ENCODE peak calls at places on chromosomes 11 and 22, in five cellular contexts. One of them, this sample, is unnamed.

GRCh38 chr11:95074806-95075563 is 8.3 kb downstream of the SRSF8 start:
- DNase-seq in LoVo: peak
- DNase-seq in NCI-H2081 treated with DMSO at 0.1 percent for 48 hours: no peak
- DNase-seq in AML-193: no peak
- DNase-seq in amygdala: no peak
- DNase-seq in this sample: no peak

GRCh38 chr11:9060700-9061111 is 30.7 kb downstream of the SCUBE2 start:
- DNase-seq in LoVo: no peak
- DNase-seq in NCI-H2081 treated with DMSO at 0.1 percent for 48 hours: no peak
- DNase-seq in AML-193: peak
- DNase-seq in amygdala: no peak
- DNase-seq in this sample: no peak

GRCh38 chr11:8826145-8826786 is 84.7 kb upstream of the AKIP1 start:
- DNase-seq in LoVo: no peak
- DNase-seq in NCI-H2081 treated with DMSO at 0.1 percent for 48 hours: no peak
- DNase-seq in AML-193: no peak
- DNase-seq in amygdala: no peak
- DNase-seq in this sample: no peak

GRCh38 chr22:42742940-42743339 is 22.3 kb upstream of the A4GALT start:
- DNase-seq in LoVo: no peak
- DNase-seq in NCI-H2081 treated with DMSO at 0.1 percent for 48 hours: no peak
- DNase-seq in AML-193: no peak
- DNase-seq in amygdala: no peak
- DNase-seq in this sample: no peak

GRCh38 chr11:63769044-63769718 is 606 bp upstream of the ZFTA start:
- DNase-seq in LoVo: peak
- DNase-seq in NCI-H2081 treated with DMSO at 0.1 percent for 48 hours: no peak
- DNase-seq in AML-193: no peak
- DNase-seq in amygdala: no peak
- DNase-seq in this sample: peak

GRCh38 chr11:94674005-94674491 is 94.1 kb upstream of the AMOTL1 start:
- DNase-seq in LoVo: no peak
- DNase-seq in NCI-H2081 treated with DMSO at 0.1 percent for 48 hours: no peak
- DNase-seq in AML-193: no peak
- DNase-seq in amygdala: no peak
- DNase-seq in this sample: no peak

GRCh38 chr11:61754534-61755482 is 2.4 kb downstream of the MYRF start:
- DNase-seq in LoVo: no peak
- DNase-seq in NCI-H2081 treated with DMSO at 0.1 percent for 48 hours: no peak
- DNase-seq in AML-193: no peak
- DNase-seq in amygdala: no peak
- DNase-seq in this sample: no peak

GRCh38 chr11:73539506-73540084 is 58.3 kb downstream of the FAM168A start:
- DNase-seq in LoVo: no peak
- DNase-seq in NCI-H2081 treated with DMSO at 0.1 percent for 48 hours: no peak
- DNase-seq in AML-193: no peak
- DNase-seq in amygdala: no peak
- DNase-seq in this sample: no peak

GRCh38 chr22:38335077-38335476 is 17.8 kb upstream of the CSNK1E start:
- DNase-seq in LoVo: no peak
- DNase-seq in NCI-H2081 treated with DMSO at 0.1 percent for 48 hours: no peak
- DNase-seq in AML-193: no peak
- DNase-seq in amygdala: no peak
- DNase-seq in this sample: no peak

GRCh38 chr11:71064702-71065515 is 187.5 kb downstream of the SHANK2 start:
- DNase-seq in LoVo: no peak
- DNase-seq in NCI-H2081 treated with DMSO at 0.1 percent for 48 hours: no peak
- DNase-seq in AML-193: no peak
- DNase-seq in amygdala: no peak
- DNase-seq in this sample: no peak

GRCh38 chr11:101346591-101346990 is 217.0 kb upstream of the PGR start:
- DNase-seq in LoVo: no peak
- DNase-seq in NCI-H2081 treated with DMSO at 0.1 percent for 48 hours: no peak
- DNase-seq in AML-193: no peak
- DNase-seq in amygdala: no peak
- DNase-seq in this sample: no peak

GRCh38 chr11:123363556-123363955 is 66.5 kb upstream of the GRAMD1B start:
- DNase-seq in LoVo: no peak
- DNase-seq in NCI-H2081 treated with DMSO at 0.1 percent for 48 hours: no peak
- DNase-seq in AML-193: no peak
- DNase-seq in amygdala: no peak
- DNase-seq in this sample: no peak

GRCh38 chr11:126127898-126128297 is 65.2 kb upstream of the CDON start:
- DNase-seq in LoVo: no peak
- DNase-seq in NCI-H2081 treated with DMSO at 0.1 percent for 48 hours: no peak
- DNase-seq in AML-193: no peak
- DNase-seq in amygdala: no peak
- DNase-seq in this sample: no peak

GRCh38 chr11:113104390-113105251 is 143.4 kb downstream of the NCAM1 start:
- DNase-seq in LoVo: no peak
- DNase-seq in NCI-H2081 treated with DMSO at 0.1 percent for 48 hours: no peak
- DNase-seq in AML-193: no peak
- DNase-seq in amygdala: no peak
- DNase-seq in this sample: no peak

GRCh38 chr22:19553201-19553600 is 29.0 kb upstream of the CLDN5 start:
- DNase-seq in LoVo: no peak
- DNase-seq in NCI-H2081 treated with DMSO at 0.1 percent for 48 hours: no peak
- DNase-seq in AML-193: no peak
- DNase-seq in amygdala: no peak
- DNase-seq in this sample: no peak

GRCh38 chr22:38504731-38505594 is 1.1 kb downstream of the DDX17 start:
- DNase-seq in LoVo: no peak
- DNase-seq in NCI-H2081 treated with DMSO at 0.1 percent for 48 hours: no peak
- DNase-seq in AML-193: peak
- DNase-seq in amygdala: no peak
- DNase-seq in this sample: no peak

GRCh38 chr11:56917708-56918450 is 70.8 kb upstream of the OR5AK2 start:
- DNase-seq in LoVo: no peak
- DNase-seq in NCI-H2081 treated with DMSO at 0.1 percent for 48 hours: no peak
- DNase-seq in AML-193: no peak
- DNase-seq in amygdala: no peak
- DNase-seq in this sample: no peak

GRCh38 chr11:103851166-103851651 is 185.2 kb upstream of the DDI1 start:
- DNase-seq in LoVo: no peak
- DNase-seq in NCI-H2081 treated with DMSO at 0.1 percent for 48 hours: no peak
- DNase-seq in AML-193: no peak
- DNase-seq in amygdala: no peak
- DNase-seq in this sample: no peak

GRCh38 chr11:16805942-16806341 is 67.5 kb downstream of the C11orf58 start:
- DNase-seq in LoVo: no peak
- DNase-seq in NCI-H2081 treated with DMSO at 0.1 percent for 48 hours: no peak
- DNase-seq in AML-193: no peak
- DNase-seq in amygdala: no peak
- DNase-seq in this sample: no peak

GRCh38 chr11:12675951-12676711 is 1.9 kb downstream of the TEAD1 start:
- DNase-seq in LoVo: no peak
- DNase-seq in NCI-H2081 treated with DMSO at 0.1 percent for 48 hours: no peak
- DNase-seq in AML-193: no peak
- DNase-seq in amygdala: no peak
- DNase-seq in this sample: no peak

GRCh38 chr22:37599161-37599560 is 9.5 kb upstream of the GGA1 start:
- DNase-seq in LoVo: no peak
- DNase-seq in NCI-H2081 treated with DMSO at 0.1 percent for 48 hours: no peak
- DNase-seq in AML-193: no peak
- DNase-seq in amygdala: no peak
- DNase-seq in this sample: no peak

GRCh38 chr11:128927108-128927461 is 15.6 kb downstream of the TP53AIP1 start:
- DNase-seq in LoVo: no peak
- DNase-seq in NCI-H2081 treated with DMSO at 0.1 percent for 48 hours: no peak
- DNase-seq in AML-193: no peak
- DNase-seq in amygdala: no peak
- DNase-seq in this sample: no peak

GRCh38 chr11:63179446-63180068 is 35.5 kb upstream of the SLC22A24 start:
- DNase-seq in LoVo: no peak
- DNase-seq in NCI-H2081 treated with DMSO at 0.1 percent for 48 hours: no peak
- DNase-seq in AML-193: no peak
- DNase-seq in amygdala: no peak
- DNase-seq in this sample: no peak

GRCh38 chr11:44315947-44316387 is 6.0 kb upstream of the ALX4 start:
- DNase-seq in LoVo: no peak
- DNase-seq in NCI-H2081 treated with DMSO at 0.1 percent for 48 hours: no peak
- DNase-seq in AML-193: no peak
- DNase-seq in amygdala: no peak
- DNase-seq in this sample: no peak

GRCh38 chr11:75815345-75815983 is 454 bp downstream of the UVRAG start:
- DNase-seq in LoVo: no peak
- DNase-seq in NCI-H2081 treated with DMSO at 0.1 percent for 48 hours: no peak
- DNase-seq in AML-193: no peak
- DNase-seq in amygdala: peak
- DNase-seq in this sample: no peak

GRCh38 chr11:32960553-32961164 is 55.0 kb upstream of the DEPDC7 start:
- DNase-seq in LoVo: peak
- DNase-seq in NCI-H2081 treated with DMSO at 0.1 percent for 48 hours: no peak
- DNase-seq in AML-193: peak
- DNase-seq in amygdala: no peak
- DNase-seq in this sample: no peak

GRCh38 chr11:64268687-64269379 is 15.6 kb downstream of the BAD start:
- DNase-seq in LoVo: peak
- DNase-seq in NCI-H2081 treated with DMSO at 0.1 percent for 48 hours: no peak
- DNase-seq in AML-193: peak
- DNase-seq in amygdala: no peak
- DNase-seq in this sample: no peak

GRCh38 chr11:86182976-86183584 is 61.5 kb upstream of the EED start:
- DNase-seq in LoVo: peak
- DNase-seq in NCI-H2081 treated with DMSO at 0.1 percent for 48 hours: no peak
- DNase-seq in AML-193: peak
- DNase-seq in amygdala: no peak
- DNase-seq in this sample: no peak

GRCh38 chr22:42645341-42645937 is 3.8 kb downstream of the CYB5R3 start:
- DNase-seq in LoVo: no peak
- DNase-seq in NCI-H2081 treated with DMSO at 0.1 percent for 48 hours: no peak
- DNase-seq in AML-193: no peak
- DNase-seq in amygdala: no peak
- DNase-seq in this sample: no peak